ENCODE peak calls at places on chromosomes 4 and X, in seven cellular contexts. M, G, H, Z, V, U and Y are unnamed samples.

GRCh38 chrX:6557690-6558089 is 22.8 kb upstream of the VCX3A start:
- DNase-seq in U (no peak), M (no peak), Z (no peak), H (no peak), V (no peak), G (no peak), Y (no peak)

GRCh38 chrX:17567821-17568220 is 169.5 kb upstream of the SCML1 start:
- DNase-seq in U (no peak), G (no peak), M (no peak), Z (no peak), H (no peak), V (no peak), Y (no peak)

GRCh38 chr4:187000281-187000680 is 276.6 kb upstream of the FAT1 start:
- DNase-seq in H (no peak), Z (no peak), V (no peak), M (no peak), U (no peak), G (no peak), Y (no peak)

GRCh38 chrX:69746051-69746450 is 130.1 kb downstream of the EDA start:
- DNase-seq in G (no peak), U (no peak), H (no peak), M (no peak), V (no peak), Z (no peak), Y (no peak)

GRCh38 chr4:67204441-67204840 is 340.9 kb downstream of the CENPC start:
- DNase-seq in M (no peak), H (peak), Z (no peak), U (peak), G (no peak), V (peak), Y (no peak)

GRCh38 chrX:40154229-40154852 is 56.6 kb upstream of the BCOR start:
- DNase-seq in U (no peak), M (peak), G (no peak), H (peak), Z (no peak), V (peak), Y (no peak)

GRCh38 chrX:129876734-129877395 is 29.1 kb upstream of the UTP14A start:
- DNase-seq in V (no peak), U (peak), M (no peak), G (peak), H (peak), Z (no peak), Y (no peak)

GRCh38 chr4:88623097-88623496 is 30.8 kb downstream of the HERC3 start:
- DNase-seq in U (no peak), M (no peak), G (no peak), V (no peak), H (no peak), Z (no peak), Y (no peak)

GRCh38 chr4:179145746-179146530 is 1703.7 kb upstream of the AGA start:
- DNase-seq in H (no peak), U (peak), Z (no peak), V (no peak), M (no peak), G (no peak), Y (no peak)

GRCh38 chr4:125132281-125132680 is 182.5 kb upstream of the FAT4 start:
- DNase-seq in Z (no peak), H (no peak), U (no peak), G (no peak), V (no peak), M (no peak), Y (no peak)

GRCh38 chrX:915427-916234 is 285.0 kb downstream of the SHOX start:
- DNase-seq in M (no peak), Z (no peak), V (no peak), G (peak), U (no peak), H (no peak), Y (no peak)

GRCh38 chr4:142706381-142706780 is 139.7 kb downstream of the INPP4B start:
- DNase-seq in V (no peak), M (no peak), Z (no peak), G (no peak), U (no peak), H (no peak), Y (no peak)

GRCh38 chr4:90357117-90357710 is 230.0 kb downstream of the CCSER1 start:
- DNase-seq in Z (no peak), H (peak), U (peak), V (no peak), M (peak), G (no peak), Y (no peak)

GRCh38 chrX:11756354-11757318 is 1.4 kb upstream of the MSL3 start:
- DNase-seq in V (no peak), H (no peak), Z (no peak), M (no peak), G (no peak), U (no peak), Y (no peak)

GRCh38 chrX:9352243-9352642 is 112.6 kb upstream of the TBL1X start:
- DNase-seq in G (no peak), V (no peak), H (no peak), U (no peak), Z (no peak), M (no peak), Y (peak)

GRCh38 chr4:153142700-153143438 is 61.4 kb upstream of the TRIM2 start:
- DNase-seq in Z (no peak), U (peak), H (peak), M (peak), V (peak), G (peak), Y (no peak)

GRCh38 chr4:30939684-30940083 is 219.5 kb downstream of the PCDH7 start:
- DNase-seq in G (no peak), V (no peak), U (no peak), H (no peak), Z (no peak), M (no peak), Y (no peak)

GRCh38 chrX:138847930-138848329 is 136.4 kb upstream of the FGF13 start:
- DNase-seq in M (no peak), Z (no peak), V (no peak), H (no peak), G (no peak), U (peak), Y (no peak)

GRCh38 chr4:28277931-28278330 is 1417.3 kb downstream of the STIM2 start:
- DNase-seq in Z (no peak), G (no peak), M (no peak), V (no peak), U (no peak), H (no peak), Y (no peak)

GRCh38 chr4:7904942-7905341 is 34.7 kb downstream of the AFAP1 start:
- DNase-seq in U (peak), Z (no peak), V (no peak), H (no peak), G (no peak), M (peak), Y (no peak)

GRCh38 chr4:143514432-143514831 is 930 bp downstream of the SMARCA5 start:
- DNase-seq in V (peak), G (peak), M (peak), H (peak), Z (peak), U (peak), Y (peak)

GRCh38 chrX:130351567-130351966 is 11.8 kb downstream of the SLC25A14 start:
- DNase-seq in G (no peak), V (no peak), Z (no peak), H (no peak), M (no peak), U (no peak), Y (no peak)

GRCh38 chrX:83916525-83916924 is 55.6 kb downstream of the CYLC1 start:
- DNase-seq in M (no peak), Z (no peak), G (no peak), V (peak), U (no peak), H (no peak), Y (no peak)